ENCODE peak calls at places on chromosomes 12 and 14, in five cellular contexts. I, H, A, Q and J are unnamed samples.

GRCh38 chr12:6914246-6914947 is at the start of gene ENO2:
- DNase-seq in I (peak), H (peak), A (peak), Q (peak), J (peak)

GRCh38 chr12:24617471-24617870 is 331.4 kb downstream of the BCAT1 start:
- DNase-seq in I (no peak), H (no peak), A (peak), Q (peak), J (no peak)

GRCh38 chr14:74955229-74955999 is at the start of gene PGF:
- DNase-seq in I (no peak), H (no peak), A (peak), Q (peak), J (peak)

GRCh38 chr14:55191881-55192616 is 664 bp upstream of the DLGAP5 start:
- DNase-seq in I (no peak), H (no peak), A (no peak), Q (no peak), J (no peak)

GRCh38 chr14:102097441-102098135 is 10.7 kb upstream of the HSP90AA1 start:
- DNase-seq in I (no peak), H (no peak), A (no peak), Q (no peak), J (no peak)

GRCh38 chr14:78010688-78011087 is 159.5 kb upstream of the NRXN3 start:
- DNase-seq in I (no peak), H (no peak), A (peak), Q (peak), J (no peak)

GRCh38 chr14:95045836-95046430 is 111.4 kb downstream of the DICER1 start:
- DNase-seq in I (no peak), H (no peak), A (no peak), Q (no peak), J (no peak)

GRCh38 chr12:124752437-124753229 is 111.0 kb downstream of the SCARB1 start:
- DNase-seq in I (no peak), H (peak), A (peak), Q (peak), J (peak)

GRCh38 chr12:67082221-67082620 is 186.9 kb upstream of the CAND1 start:
- DNase-seq in I (no peak), H (no peak), A (no peak), Q (no peak), J (peak)

GRCh38 chr14:102937331-102938175 is 15.1 kb downstream of the AMN start:
- DNase-seq in I (no peak), H (no peak), A (no peak), Q (no peak), J (no peak)

GRCh38 chr12:24479131-24479530 is 469.8 kb downstream of the BCAT1 start:
- DNase-seq in I (no peak), H (no peak), A (no peak), Q (no peak), J (no peak)